ENCODE peak calls at places on chromosomes 3 and 15, in six cellular contexts. One of them, this sample, is unnamed.

GRCh38 chr3:62374375-62374876 is 1.1 kb upstream of the FEZF2 start:
- DNase-seq in GM12891: no peak
- DNase-seq in H1: no peak
- DNase-seq in HepG2: no peak
- DNase-seq in K562: no peak
- DNase-seq in GM12878: no peak
- DNase-seq in this sample: no peak

GRCh38 chr3:33377931-33378330 is 62.3 kb downstream of the UBP1 start:
- DNase-seq in GM12891: no peak
- DNase-seq in H1: no peak
- DNase-seq in HepG2: no peak
- DNase-seq in K562: no peak
- DNase-seq in GM12878: no peak
- DNase-seq in this sample: no peak

GRCh38 chr3:111732248-111732879 is 126.7 kb upstream of the PHLDB2 start:
- DNase-seq in GM12891: no peak
- DNase-seq in H1: no peak
- DNase-seq in HepG2: peak; percentile 77
- DNase-seq in K562: no peak
- DNase-seq in GM12878: no peak
- DNase-seq in this sample: no peak

GRCh38 chr3:85427467-85427866 is 468.7 kb downstream of the CADM2 start:
- DNase-seq in GM12891: no peak
- DNase-seq in H1: no peak
- DNase-seq in HepG2: no peak
- DNase-seq in K562: no peak
- DNase-seq in GM12878: no peak
- DNase-seq in this sample: no peak

GRCh38 chr3:86890997-86891396 is 100.0 kb downstream of the VGLL3 start:
- DNase-seq in GM12891: no peak
- DNase-seq in H1: no peak
- DNase-seq in HepG2: no peak
- DNase-seq in K562: no peak
- DNase-seq in GM12878: no peak
- DNase-seq in this sample: no peak

GRCh38 chr15:83250766-83251165 is 33.7 kb downstream of the BNC1 start:
- DNase-seq in GM12891: no peak
- DNase-seq in H1: no peak
- DNase-seq in HepG2: no peak
- DNase-seq in K562: no peak
- DNase-seq in GM12878: no peak
- DNase-seq in this sample: no peak

GRCh38 chr3:186871403-186871924 is 29.0 kb downstream of the ADIPOQ start:
- DNase-seq in GM12891: no peak
- DNase-seq in H1: no peak
- DNase-seq in HepG2: no peak
- DNase-seq in K562: peak; percentile 81
- DNase-seq in GM12878: no peak
- DNase-seq in this sample: no peak

GRCh38 chr3:54443572-54444161 is 321.3 kb downstream of the CACNA2D3 start:
- DNase-seq in GM12891: no peak
- DNase-seq in H1: no peak
- DNase-seq in HepG2: peak; percentile 82
- DNase-seq in K562: no peak
- DNase-seq in GM12878: no peak
- DNase-seq in this sample: no peak

GRCh38 chr3:55547086-55547666 is 60.1 kb upstream of the WNT5A start:
- DNase-seq in GM12891: no peak
- DNase-seq in H1: no peak
- DNase-seq in HepG2: no peak
- DNase-seq in K562: no peak
- DNase-seq in GM12878: no peak
- DNase-seq in this sample: no peak

GRCh38 chr3:155938409-155938808 is 68.0 kb downstream of the GMPS start:
- DNase-seq in GM12891: no peak
- DNase-seq in H1: no peak
- DNase-seq in HepG2: no peak
- DNase-seq in K562: no peak
- DNase-seq in GM12878: no peak
- DNase-seq in this sample: no peak

GRCh38 chr3:51637144-51637940 is 33.7 kb upstream of the TEX264 start:
- DNase-seq in GM12891: no peak
- DNase-seq in H1: no peak
- DNase-seq in HepG2: no peak
- DNase-seq in K562: no peak
- DNase-seq in GM12878: no peak
- DNase-seq in this sample: no peak

GRCh38 chr3:10023587-10024310 is 2.5 kb upstream of the FANCD2 start:
- DNase-seq in GM12891: no peak
- DNase-seq in H1: no peak
- DNase-seq in HepG2: no peak
- DNase-seq in K562: peak; percentile 16
- DNase-seq in GM12878: no peak
- DNase-seq in this sample: no peak

GRCh38 chr15:80893777-80894176 is 95.8 kb downstream of the MESD start:
- DNase-seq in GM12891: no peak
- DNase-seq in H1: no peak
- DNase-seq in HepG2: no peak
- DNase-seq in K562: no peak
- DNase-seq in GM12878: no peak
- DNase-seq in this sample: no peak

GRCh38 chr3:24683511-24684384 is 189.1 kb upstream of the THRB start:
- DNase-seq in GM12891: no peak
- DNase-seq in H1: no peak
- DNase-seq in HepG2: peak; percentile 26
- DNase-seq in K562: peak; percentile 46
- DNase-seq in GM12878: no peak
- DNase-seq in this sample: no peak

GRCh38 chr3:37228734-37229133 is 54.4 kb upstream of the LRRFIP2 start:
- DNase-seq in GM12891: no peak
- DNase-seq in H1: no peak
- DNase-seq in HepG2: no peak
- DNase-seq in K562: peak; percentile 35
- DNase-seq in GM12878: no peak
- DNase-seq in this sample: no peak

GRCh38 chr3:39601241-39601640 is 133.8 kb downstream of the MOBP start:
- DNase-seq in GM12891: no peak
- DNase-seq in H1: no peak
- DNase-seq in HepG2: no peak
- DNase-seq in K562: no peak
- DNase-seq in GM12878: no peak
- DNase-seq in this sample: no peak

GRCh38 chr15:85639752-85640381 is 154.9 kb downstream of the KLHL25 start:
- DNase-seq in GM12891: no peak
- DNase-seq in H1: no peak
- DNase-seq in HepG2: no peak
- DNase-seq in K562: no peak
- DNase-seq in GM12878: no peak
- DNase-seq in this sample: no peak

GRCh38 chr15:79728867-79729266 is 167.9 kb downstream of the MTHFS start:
- DNase-seq in GM12891: no peak
- DNase-seq in H1: no peak
- DNase-seq in HepG2: no peak
- DNase-seq in K562: no peak
- DNase-seq in GM12878: no peak
- DNase-seq in this sample: no peak

DNA sequence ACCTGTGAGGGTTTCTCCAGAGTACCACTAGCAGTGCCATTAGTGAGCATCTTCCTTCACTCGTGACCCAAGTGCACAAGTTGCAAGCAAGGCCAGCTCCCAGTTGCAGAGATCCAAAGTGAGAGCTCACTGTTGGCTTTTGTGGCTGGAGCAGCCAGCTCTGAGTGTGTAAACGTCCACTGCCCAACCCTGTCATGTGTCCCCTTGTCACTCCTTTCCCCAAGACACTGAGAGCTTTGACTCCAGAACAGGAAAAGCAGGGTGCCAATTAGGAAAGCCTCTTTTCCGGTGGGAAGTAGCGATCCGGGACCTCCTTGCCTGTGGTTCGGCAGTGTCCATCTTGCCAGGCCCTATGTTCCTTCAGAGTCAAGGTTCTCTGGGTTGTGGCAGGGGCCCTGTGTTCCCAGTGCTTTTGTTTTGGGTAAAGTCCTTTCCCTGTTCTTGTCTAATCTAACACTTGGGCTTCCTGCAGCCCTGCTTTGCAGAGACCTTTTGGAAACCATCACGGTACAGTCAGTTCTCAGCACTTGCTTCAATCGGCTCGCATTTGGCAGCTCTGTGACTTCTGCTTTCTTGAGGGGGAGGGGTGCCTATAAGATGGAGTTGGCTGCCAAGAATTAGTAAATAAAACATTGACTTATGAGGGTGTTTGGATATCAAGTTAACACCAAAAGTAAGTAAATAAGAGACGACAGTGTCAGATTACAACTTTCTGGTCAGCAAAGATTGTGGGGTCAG is 90.5 kb downstream of the DNASE1L3 start:
- DNase-seq in GM12891: no peak
- DNase-seq in H1: no peak
- DNase-seq in HepG2: no peak
- DNase-seq in K562: no peak
- DNase-seq in GM12878: no peak
- DNase-seq in this sample: no peak
- TF ChIP-seq POLR2A in GM12891: no peak
- TF ChIP-seq POLR2A in H1: no peak
- TF ChIP-seq POLR2A in HepG2: no peak
- TF ChIP-seq POLR2A in K562: no peak
- TF ChIP-seq POLR2A in GM12878: no peak
- TF ChIP-seq POLR2A in this sample: no peak

DNA sequence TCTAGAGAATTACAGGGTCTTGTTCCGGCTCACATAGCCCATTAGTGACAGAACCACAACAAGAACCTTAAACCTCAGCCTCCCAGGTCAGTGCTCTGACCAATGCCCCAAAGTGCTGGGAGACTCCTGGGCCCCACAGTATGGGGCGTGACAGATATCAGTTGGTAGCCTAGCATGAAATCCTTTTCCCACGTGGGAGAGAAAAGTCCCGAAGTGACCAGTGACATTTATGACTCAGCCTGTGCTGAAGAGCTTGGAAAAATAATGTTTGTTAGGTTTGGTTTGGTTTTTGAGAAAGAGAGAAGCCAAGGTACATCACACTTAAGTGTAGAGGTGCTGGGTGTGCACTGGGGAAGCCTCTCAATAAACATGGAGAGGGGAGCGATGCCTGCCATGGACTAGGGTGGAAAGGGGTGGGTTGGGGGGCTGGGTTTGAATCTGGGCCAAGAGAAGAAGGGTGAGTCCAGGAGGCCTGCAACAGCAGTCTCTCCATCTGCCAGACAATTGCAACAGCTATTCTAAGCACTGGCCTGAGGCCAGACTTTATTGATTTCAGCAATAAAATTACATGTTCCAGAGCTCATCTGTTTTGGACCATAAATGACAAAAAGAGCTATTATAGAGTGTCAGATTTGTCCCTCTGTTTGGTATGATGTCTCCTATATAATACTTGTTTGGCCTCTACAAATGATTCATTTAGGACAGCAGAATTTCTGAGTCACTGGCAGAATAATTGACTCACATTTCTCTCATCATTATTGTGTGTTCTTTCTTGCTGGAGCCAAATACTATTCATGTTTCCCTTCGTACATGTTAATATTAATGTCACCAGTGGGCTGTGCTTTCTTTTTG is 43.4 kb downstream of the C2CD4A start:
- DNase-seq in GM12891: no peak
- DNase-seq in H1: no peak
- DNase-seq in HepG2: no peak
- DNase-seq in K562: no peak
- DNase-seq in GM12878: no peak
- DNase-seq in this sample: no peak
- TF ChIP-seq POLR2AphosphoS5 in GM12891: no peak
- TF ChIP-seq POLR2AphosphoS5 in H1: no peak
- TF ChIP-seq POLR2AphosphoS5 in HepG2: no peak
- TF ChIP-seq POLR2AphosphoS5 in K562: no peak
- TF ChIP-seq POLR2AphosphoS5 in GM12878: no peak
- TF ChIP-seq POLR2AphosphoS5 in this sample: no peak

DNA sequence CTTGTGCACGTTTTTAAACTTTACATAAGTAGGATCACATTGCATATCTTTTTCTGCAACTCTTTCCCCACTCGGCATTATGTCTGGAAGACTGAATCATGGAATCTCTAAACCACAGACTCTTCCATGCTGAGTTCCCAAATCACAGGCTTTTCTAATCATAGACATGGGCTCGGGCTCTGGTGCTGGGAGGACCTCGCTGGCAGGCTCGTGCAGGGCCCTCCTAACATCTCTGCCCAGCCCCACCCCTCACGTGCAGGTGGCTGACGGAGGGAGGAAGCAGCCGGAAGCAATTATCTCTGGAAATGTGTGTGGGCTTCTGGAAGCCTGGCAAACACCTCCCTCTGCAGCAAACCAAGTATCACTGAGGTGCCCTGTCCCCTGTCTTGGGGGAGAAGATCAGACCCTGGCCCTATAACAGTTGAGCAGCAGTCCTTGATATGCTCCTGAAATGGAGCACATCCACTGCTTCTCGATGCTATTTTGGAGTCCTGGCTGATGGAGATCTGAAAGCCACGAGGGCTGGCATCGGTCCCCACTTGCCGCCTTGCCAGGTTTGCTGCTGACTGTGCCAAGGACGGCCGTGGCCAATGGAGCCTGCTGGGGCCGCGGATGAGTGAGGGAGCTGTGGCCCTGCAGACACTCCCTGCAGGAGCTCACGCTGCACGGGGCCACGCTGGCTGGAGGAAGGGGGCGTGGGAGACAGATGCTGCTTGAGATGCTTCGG is 4.4 kb upstream of the IQSEC1 start:
- DNase-seq in GM12891: no peak
- DNase-seq in H1: no peak
- DNase-seq in HepG2: no peak
- DNase-seq in K562: no peak
- DNase-seq in GM12878: no peak
- DNase-seq in this sample: no peak
- TF ChIP-seq TAF1 in GM12891: no peak
- TF ChIP-seq TAF1 in H1: no peak
- TF ChIP-seq TAF1 in HepG2: no peak
- TF ChIP-seq TAF1 in K562: no peak
- TF ChIP-seq TAF1 in GM12878: no peak
- TF ChIP-seq TAF1 in this sample: no peak

GRCh38 chr3:101828289-101828688 is 21.0 kb upstream of the NFKBIZ start:
- DNase-seq in GM12891: no peak
- DNase-seq in H1: no peak
- DNase-seq in HepG2: no peak
- DNase-seq in K562: no peak
- DNase-seq in GM12878: no peak
- DNase-seq in this sample: no peak
- TF ChIP-seq POLR2A in GM12891: no peak
- TF ChIP-seq POLR2A in H1: no peak
- TF ChIP-seq POLR2A in HepG2: no peak
- TF ChIP-seq POLR2A in K562: no peak
- TF ChIP-seq POLR2A in GM12878: no peak
- TF ChIP-seq POLR2A in this sample: no peak